ENCODE peak calls at places on chromosomes 16 and 17, in eight cellular contexts. G is cardiac muscle cell; F is NCI-H2029; Q is stimulated activated CD4-positive, alpha-beta T cell treated with anti-CD3 and anti-CD28 coated beads, Interleukin-1b, Interleukin-23, amount 100 ng/mL, for 24 hours; I is OCI-M1; J is mammary epithelial cell; M is endothelial cell; X is H54. L is an unnamed sample.

GRCh38 chr17:73140531-73140930 is 24.3 kb upstream of the SSTR2 start:
- DNase-seq in G (no peak), F (no peak), Q (no peak), I (no peak), J (no peak), M (no peak), X (no peak), L (no peak)

GRCh38 chr16:67563708-67564468 is 1.6 kb downstream of the CTCF start:
- DNase-seq in G (peak; percentile 35), F (no peak), Q (no peak), I (peak; percentile 71), J (peak; percentile 78), M (no peak), X (no peak), L (no peak)

GRCh38 chr17:31053076-31053475 is 41.7 kb upstream of the NF1 start:
- DNase-seq in G (no peak), F (no peak), Q (no peak), I (no peak), J (no peak), M (no peak), X (no peak), L (no peak)

GRCh38 chr17:75260679-75261335 is 599 bp downstream of the GGA3 start:
- DNase-seq in G (no peak), F (no peak), Q (no peak), I (peak; percentile 49), J (peak; percentile 48), M (no peak), X (no peak), L (peak; percentile 49)

GRCh38 chr17:40349477-40350409 is 14.8 kb downstream of the GJD3 start:
- DNase-seq in G (no peak), F (no peak), Q (no peak), I (no peak), J (peak; percentile 98), M (no peak), X (no peak), L (no peak)

GRCh38 chr17:17994770-17995169 is 22.1 kb downstream of the DRC3 start:
- DNase-seq in G (no peak), F (no peak), Q (no peak), I (no peak), J (no peak), M (no peak), X (no peak), L (no peak)

GRCh38 chr16:73196670-73197069 is 148.7 kb upstream of the ZFHX3 start:
- DNase-seq in G (peak; percentile 79), F (peak; percentile 60), Q (no peak), I (peak; percentile 43), J (peak; percentile 43), M (peak; percentile 78), X (peak; percentile 57), L (no peak)

GRCh38 chr17:4433515-4434031 is at the start of gene SPNS3:
- DNase-seq in G (no peak), F (no peak), Q (no peak), I (peak; percentile 27), J (no peak), M (no peak), X (no peak), L (peak; percentile 11)

GRCh38 chr16:5928476-5929055 is 831.0 kb upstream of the EEF2KMT start:
- DNase-seq in G (no peak), F (peak; percentile 19), Q (no peak), I (no peak), J (no peak), M (no peak), X (no peak), L (no peak)

GRCh38 chr17:28745052-28745776 is 1.4 kb downstream of the TRAF4 start:
- DNase-seq in G (peak; percentile 66), F (peak; percentile 59), Q (no peak), I (peak; percentile 68), J (peak; percentile 48), M (peak; percentile 72), X (no peak), L (no peak)

GRCh38 chr17:34780438-34780837 is 180.8 kb downstream of the CCT6B start:
- DNase-seq in G (no peak), F (no peak), Q (no peak), I (no peak), J (no peak), M (no peak), X (no peak), L (no peak)

GRCh38 chr16:75379911-75380847 is 53.1 kb downstream of the CFDP1 start:
- DNase-seq in G (no peak), F (no peak), Q (peak; percentile 5), I (peak; percentile 88), J (no peak), M (no peak), X (no peak), L (peak; percentile 28)

GRCh38 chr17:2051388-2052237 is 3.3 kb upstream of the HIC1 start:
- DNase-seq in G (no peak), F (no peak), Q (no peak), I (no peak), J (peak; percentile 16), M (no peak), X (no peak), L (no peak)

GRCh38 chr16:85716680-85717038 is 27.9 kb upstream of the GINS2 start:
- DNase-seq in G (no peak), F (no peak), Q (no peak), I (no peak), J (no peak), M (no peak), X (no peak), L (no peak)

GRCh38 chr17:69500911-69501429 is 86.5 kb downstream of the MAP2K6 start:
- DNase-seq in G (no peak), F (peak; percentile 31), Q (no peak), I (no peak), J (no peak), M (no peak), X (no peak), L (no peak)

GRCh38 chr17:2828396-2829038 is 32.3 kb downstream of the RAP1GAP2 start:
- DNase-seq in G (peak; percentile 79), F (peak; percentile 28), Q (peak; percentile 67), I (peak; percentile 85), J (peak; percentile 40), M (peak; percentile 89), X (peak; percentile 88), L (peak; percentile 72)

GRCh38 chr17:76869209-76869877 is 1.1 kb downstream of the MGAT5B start:
- DNase-seq in G (no peak), F (no peak), Q (no peak), I (no peak), J (no peak), M (no peak), X (no peak), L (no peak)

GRCh38 chr17:16423226-16423872 is 8.0 kb downstream of the TRPV2 start:
- DNase-seq in G (no peak), F (no peak), Q (no peak), I (no peak), J (no peak), M (no peak), X (no peak), L (no peak)

GRCh38 chr16:31458073-31458834 is 1.0 kb upstream of the ARMC5 start:
- DNase-seq in G (peak; percentile 50), F (peak; percentile 28), Q (peak; percentile 39), I (peak; percentile 78), J (peak; percentile 61), M (peak; percentile 35), X (no peak), L (peak; percentile 28)

GRCh38 chr17:76789235-76789788 is 51.4 kb downstream of the MFSD11 start:
- DNase-seq in G (no peak), F (no peak), Q (no peak), I (no peak), J (no peak), M (no peak), X (no peak), L (no peak)

GRCh38 chr17:151886-152859 is 14.8 kb downstream of the SCGB1C2 start:
- DNase-seq in G (no peak), F (no peak), Q (no peak), I (no peak), J (no peak), M (no peak), X (no peak), L (no peak)

GRCh38 chr16:30445149-30445407 is 596 bp downstream of the SEPHS2 start:
- DNase-seq in G (no peak), F (no peak), Q (no peak), I (no peak), J (no peak), M (no peak), X (no peak), L (no peak)

GRCh38 chr16:15034266-15035162 is 21.4 kb downstream of the NTAN1 start:
- DNase-seq in G (no peak), F (no peak), Q (no peak), I (no peak), J (no peak), M (no peak), X (no peak), L (no peak)

GRCh38 chr17:3921853-3922319 is 5.6 kb upstream of the P2RX1 start:
- DNase-seq in G (no peak), F (no peak), Q (no peak), I (no peak), J (no peak), M (no peak), X (no peak), L (no peak)

GRCh38 chr17:4074831-4075495 is 67.9 kb downstream of the ZZEF1 start:
- DNase-seq in G (peak; percentile 50), F (peak; percentile 19), Q (no peak), I (peak; percentile 64), J (peak; percentile 25), M (peak; percentile 32), X (peak; percentile 34), L (peak; percentile 8)

GRCh38 chr17:40516581-40517285 is 15.3 kb upstream of the TNS4 start:
- DNase-seq in G (no peak), F (no peak), Q (no peak), I (peak; percentile 92), J (peak; percentile 71), M (no peak), X (peak; percentile 42), L (no peak)

GRCh38 chr16:84042879-84043485 is 387 bp upstream of the SLC38A8 start:
- DNase-seq in G (peak; percentile 43), F (peak; percentile 78), Q (no peak), I (peak; percentile 66), J (no peak), M (no peak), X (no peak), L (no peak)

GRCh38 chr17:7340179-7340578 is 3.9 kb downstream of the ACAP1 start:
- DNase-seq in G (no peak), F (no peak), Q (no peak), I (no peak), J (no peak), M (no peak), X (no peak), L (no peak)